ENCODE peak calls at places on chromosomes 7 and 10, in four cellular contexts. H is fibroblast of mammary gland, U is GM10248, V is GM23338. C is an unnamed sample.

GRCh38 chr10:100828744-100829102 is 83.3 kb downstream of the PAX2 start:
- DNase-seq in H (no peak), U (peak; percentile 70), V (peak; percentile 62), C (peak; percentile 83)

GRCh38 chr7:63054191-63054661 is 944.4 kb upstream of the ZNF722 start:
- DNase-seq in H (no peak), U (no peak), V (no peak), C (no peak)

GRCh38 chr10:109264004-109264403 is 659.3 kb downstream of the XPNPEP1 start:
- DNase-seq in H (no peak), U (no peak), V (no peak), C (no peak)

GRCh38 chr10:89274928-89275327 is 23.4 kb upstream of the LIPA start:
- DNase-seq in H (peak; percentile 64), U (no peak), V (no peak), C (no peak)

GRCh38 chr7:11780267-11780666 is 51.7 kb downstream of the THSD7A start:
- DNase-seq in H (no peak), U (no peak), V (no peak), C (no peak)

GRCh38 chr10:53453196-53453595 is 680.6 kb upstream of the MBL2 start:
- DNase-seq in H (no peak), U (no peak), V (peak; percentile 70), C (no peak)

GRCh38 chr7:52696183-52696582 is 339.2 kb upstream of the POM121L12 start:
- DNase-seq in H (no peak), U (no peak), V (peak; percentile 30), C (no peak)

GRCh38 chr7:80488406-80488805 is 23.5 kb downstream of the GNAT3 start:
- DNase-seq in H (peak; percentile 51), U (no peak), V (no peak), C (no peak)

GRCh38 chr7:149715476-149715875 is 57.9 kb downstream of the ZNF467 start:
- DNase-seq in H (no peak), U (no peak), V (no peak), C (no peak)

GRCh38 chr7:134140889-134141867 is 14.0 kb downstream of the LRGUK start:
- DNase-seq in H (peak; percentile 63), U (peak; percentile 78), V (peak; percentile 94), C (peak; percentile 79)

GRCh38 chr10:87656431-87657072 is 3.1 kb upstream of the PAPSS2 start:
- DNase-seq in H (peak; percentile 60), U (peak; percentile 63), V (peak; percentile 84), C (peak; percentile 80)

GRCh38 chr7:110948280-110948679 is 142.6 kb upstream of the LRRN3 start:
- DNase-seq in H (no peak), U (no peak), V (no peak), C (no peak)

GRCh38 chr7:16657656-16658279 is 11.8 kb downstream of the BZW2 start:
- DNase-seq in H (peak; percentile 94), U (no peak), V (peak; percentile 84), C (no peak)

GRCh38 chr7:157855452-157856213 is 518.8 kb downstream of the DNAJB6 start:
- DNase-seq in H (no peak), U (no peak), V (no peak), C (no peak)

GRCh38 chr10:29470355-29470705 is 164.4 kb downstream of the SVIL start:
- DNase-seq in H (peak; percentile 19), U (no peak), V (peak; percentile 78), C (no peak)

GRCh38 chr10:43204394-43204942 is 62.4 kb downstream of the RASGEF1A start:
- DNase-seq in H (no peak), U (no peak), V (no peak), C (peak; percentile 21)

GRCh38 chr10:98489561-98490481 is 43.1 kb upstream of the HPS1 start:
- DNase-seq in H (no peak), U (no peak), V (no peak), C (no peak)

GRCh38 chr7:96833701-96834453 is 124.2 kb upstream of the SEM1 start:
- DNase-seq in H (peak; percentile 35), U (no peak), V (no peak), C (no peak)

GRCh38 chr10:31768467-31768866 is 160.2 kb downstream of the ARHGAP12 start:
- DNase-seq in H (peak; percentile 67), U (no peak), V (no peak), C (no peak)

GRCh38 chr7:128885370-128886187 is 22.9 kb downstream of the ATP6V1F start:
- DNase-seq in H (no peak), U (no peak), V (no peak), C (no peak)

GRCh38 chr7:42070068-42070467 is 166.9 kb downstream of the GLI3 start:
- DNase-seq in H (peak; percentile 82), U (no peak), V (no peak), C (no peak)

GRCh38 chr7:138258194-138258554 is 181.9 kb downstream of the AKR1D1 start:
- DNase-seq in H (no peak), U (no peak), V (no peak), C (no peak)

GRCh38 chr10:70324951-70325781 is 41.4 kb upstream of the NPFFR1 start:
- DNase-seq in H (no peak), U (no peak), V (no peak), C (no peak)

GRCh38 chr10:99676895-99677294 is 17.6 kb downstream of the ENTPD7 start:
- DNase-seq in H (no peak), U (no peak), V (no peak), C (no peak)

GRCh38 chr7:149670288-149670687 is 103.1 kb downstream of the ZNF467 start:
- DNase-seq in H (peak; percentile 57), U (no peak), V (no peak), C (no peak)

GRCh38 chr10:124560377-124560776 is 98.8 kb downstream of the LHPP start:
- DNase-seq in H (peak; percentile 82), U (no peak), V (no peak), C (no peak)

GRCh38 chr10:127569210-127569609 is 20.1 kb downstream of the NPS start:
- DNase-seq in H (no peak), U (no peak), V (no peak), C (no peak)

GRCh38 chr10:127564644-127565043 is 15.5 kb downstream of the NPS start:
- DNase-seq in H (no peak), U (no peak), V (no peak), C (no peak)

GRCh38 chr10:127565583-127565982 is 16.5 kb downstream of the NPS start:
- DNase-seq in H (no peak), U (no peak), V (no peak), C (no peak)

DNA sequence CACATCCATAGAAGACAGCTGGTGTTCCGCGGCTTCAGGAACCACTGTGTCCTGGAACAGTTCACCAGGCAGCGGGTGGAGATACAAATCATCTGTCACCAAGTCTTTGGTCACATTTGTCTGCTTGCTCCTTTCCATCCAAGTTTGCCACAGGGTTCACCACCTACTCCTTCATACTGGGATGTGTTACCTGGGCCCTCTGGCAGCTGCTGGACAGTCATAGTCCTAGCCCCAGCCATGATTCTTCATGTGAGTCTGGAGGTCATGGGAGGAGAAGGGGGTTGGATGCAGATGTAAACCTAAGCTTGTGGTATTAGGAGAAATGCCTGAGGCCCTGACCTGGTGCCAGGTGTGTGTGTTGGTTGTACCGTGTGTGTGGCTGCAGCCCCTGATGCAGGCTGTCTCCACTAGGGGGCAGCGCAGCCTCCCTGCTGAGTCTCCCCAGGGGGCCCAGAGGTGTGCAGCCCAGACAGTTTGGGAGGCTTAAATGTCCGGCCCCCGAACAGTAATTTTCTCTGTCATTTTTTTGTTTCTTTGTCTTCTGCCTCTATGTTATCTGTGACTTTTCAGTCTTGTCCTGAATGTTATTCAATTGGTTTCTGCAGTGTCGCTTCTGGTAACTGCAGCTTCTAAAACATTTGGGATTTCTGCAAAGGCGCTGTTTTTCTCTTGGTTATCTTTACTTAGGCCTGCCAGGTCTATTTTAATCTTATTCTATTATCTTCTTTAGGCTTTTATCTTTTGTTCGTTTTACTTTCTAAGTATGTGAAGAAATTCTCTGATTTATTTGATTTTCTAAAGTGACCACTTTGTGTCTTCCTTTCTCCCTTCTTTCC is 14.8 kb downstream of the NPS start:
- DNase-seq in H (peak; percentile 5), U (peak; percentile 41), V (peak; percentile 41), C (peak; percentile 34)
- TF ChIP-seq CTCF in H (peak; percentile 52), U (peak; percentile 32), V (peak; percentile 80), C (peak; percentile 72)

DNA sequence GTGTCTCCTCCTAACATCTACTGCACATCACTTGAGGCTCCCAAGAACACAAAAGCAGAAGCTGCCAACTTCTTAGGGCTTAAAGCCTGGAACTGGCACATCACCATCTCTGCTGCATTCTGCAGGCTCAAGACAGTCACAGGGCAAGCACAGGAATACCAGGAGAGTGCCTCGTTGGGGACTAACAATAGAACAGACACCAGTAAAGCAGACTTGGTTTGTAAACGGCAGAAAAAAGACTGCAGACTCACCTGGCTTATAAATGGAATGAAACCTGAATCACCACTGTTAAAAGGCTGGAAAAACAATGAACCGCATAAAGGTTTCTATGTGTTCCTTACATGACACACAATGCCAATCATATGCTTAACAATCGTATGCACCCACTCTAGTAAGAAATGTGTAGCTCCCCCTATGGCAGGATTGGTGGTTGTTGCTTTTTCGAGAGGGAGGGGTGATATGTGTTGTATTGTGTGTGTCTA is 12.8 kb downstream of the RHEB start:
- DNase-seq in H (no peak), U (no peak), V (no peak), C (no peak)
- TF ChIP-seq CTCF in H (peak; percentile 6), U (no peak), V (peak; percentile 51), C (no peak)

GRCh38 chr10:80281784-80282505 is 7.5 kb downstream of the MAT1A start:
- DNase-seq in H (no peak), U (no peak), V (no peak), C (no peak)
- TF ChIP-seq CTCF in H (no peak), U (no peak), V (no peak), C (no peak)

GRCh38 chr7:100629117-100629711 is 12.1 kb downstream of the TFR2 start:
- DNase-seq in H (peak; percentile 25), U (no peak), V (peak; percentile 90), C (peak; percentile 71)
- TF ChIP-seq CTCF in H (peak; percentile 41), U (peak; percentile 53), V (peak; percentile 91), C (peak; percentile 20)

GRCh38 chr7:70406419-70407189 is 725.3 kb upstream of the GALNT17 start:
- DNase-seq in H (peak; percentile 51), U (no peak), V (no peak), C (no peak)
- TF ChIP-seq CTCF in H (no peak), U (no peak), V (no peak), C (no peak)

GRCh38 chr10:78658645-78659632 is 409.8 kb upstream of the ZMIZ1 start:
- DNase-seq in H (no peak), U (peak; percentile 31), V (no peak), C (peak; percentile 26)

GRCh38 chr10:78655941-78656340 is 412.8 kb upstream of the ZMIZ1 start:
- DNase-seq in H (peak; percentile 11), U (no peak), V (no peak), C (no peak)

GRCh38 chr10:78656397-78656796 is 412.4 kb upstream of the ZMIZ1 start:
- DNase-seq in H (no peak), U (no peak), V (no peak), C (no peak)

GRCh38 chr10:78656815-78657621 is 411.7 kb upstream of the ZMIZ1 start:
- DNase-seq in H (no peak), U (no peak), V (peak; percentile 3), C (no peak)

DNA sequence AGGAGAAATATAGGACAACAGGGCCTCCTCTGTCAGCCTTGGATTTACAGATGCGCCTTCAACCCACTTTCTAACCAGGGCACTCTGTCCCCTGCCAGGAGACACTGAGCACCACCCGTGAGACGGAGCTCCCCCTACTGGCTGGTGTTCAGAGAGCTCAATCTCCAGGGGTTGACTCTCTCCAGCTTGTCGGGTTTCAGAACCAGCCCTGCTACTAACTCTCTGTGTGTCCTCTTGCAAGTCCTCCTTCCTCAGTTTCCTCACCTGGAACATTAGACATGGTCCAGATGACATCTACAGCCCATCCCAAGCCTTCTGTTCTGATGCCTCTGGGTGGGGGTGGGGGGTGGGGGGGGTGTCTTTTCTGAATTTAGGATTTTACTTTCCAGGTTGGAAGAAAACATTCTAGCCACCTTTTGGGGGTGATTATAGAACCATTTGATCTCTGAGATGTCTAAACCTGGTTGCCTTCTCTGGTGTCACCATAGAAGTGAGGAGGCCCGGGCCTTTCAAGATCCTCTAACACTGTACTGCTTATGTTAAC is 411.1 kb upstream of the ZMIZ1 start:
- DNase-seq in H (peak; percentile 68), U (peak; percentile 76), V (peak; percentile 86), C (peak; percentile 72)
- TF ChIP-seq CTCF in H (peak; percentile 78), U (peak; percentile 68), V (peak; percentile 89), C (peak; percentile 80)

C was measured in GM20000.